ENCODE peak calls at places on chromosomes 7 and 10, in seven cellular contexts. V is uterus, I is H1, N is H54, F is NB4, U is endothelial cell of umbilical vein, G is tibial nerve. C is an unnamed sample.

GRCh38 chr7:23333671-23334246 is 34.6 kb downstream of the MALSU1 start:
- DNase-seq in U (peak), I (no peak), G (peak), V (peak), F (no peak), N (peak), C (peak)

GRCh38 chr7:70479153-70480021 is 652.6 kb upstream of the GALNT17 start:
- DNase-seq in N (no peak), U (no peak), G (no peak), I (no peak), F (no peak), V (no peak), C (no peak)

GRCh38 chr7:91041901-91042457 is 222.3 kb upstream of the FZD1 start:
- DNase-seq in V (no peak), U (no peak), I (no peak), F (no peak), G (no peak), N (no peak), C (no peak)

GRCh38 chr10:98316661-98317060 is 48.7 kb upstream of the LOXL4 start:
- DNase-seq in U (peak), G (no peak), N (no peak), V (no peak), F (peak), I (no peak), C (no peak)

GRCh38 chr7:92723978-92724377 is 112.4 kb downstream of the CDK6 start:
- DNase-seq in N (no peak), I (peak), G (peak), F (peak), V (peak), U (peak), C (no peak)

GRCh38 chr10:90929179-90929578 is 8.3 kb upstream of the ANKRD1 start:
- DNase-seq in V (no peak), I (no peak), N (no peak), G (no peak), U (no peak), F (no peak), C (no peak)

GRCh38 chr7:99788554-99788953 is 4.6 kb upstream of the CYP3A4 start:
- DNase-seq in V (no peak), F (no peak), U (no peak), N (no peak), G (no peak), I (no peak), C (no peak)

GRCh38 chr10:110411047-110411410 is 86.7 kb upstream of the DUSP5 start:
- DNase-seq in U (peak), I (no peak), V (peak), G (no peak), F (no peak), N (no peak), C (no peak)

GRCh38 chr7:112930787-112931186 is 140.6 kb upstream of the TMEM168 start:
- DNase-seq in F (peak), U (no peak), I (no peak), V (no peak), N (no peak), G (no peak), C (no peak)

GRCh38 chr10:128629111-128630096 is 503.2 kb upstream of the MKI67 start:
- DNase-seq in V (no peak), U (no peak), F (no peak), I (no peak), N (peak), G (no peak), C (peak)

GRCh38 chr7:157347217-157347904 is 10.6 kb downstream of the DNAJB6 start:
- DNase-seq in N (peak), U (no peak), F (no peak), V (peak), I (no peak), G (peak), C (no peak)
- TF ChIP-seq POLR2A in N (no peak), U (no peak), F (no peak), V (peak), I (no peak), G (no peak), C (no peak)

GRCh38 chr7:27739914-27740448 is at the start of gene TAX1BP1:
- DNase-seq in I (peak), N (peak), V (peak), F (peak), U (peak), G (peak), C (peak)
- TF ChIP-seq POLR2A in I (peak), N (peak), V (peak), F (peak), U (peak), G (peak), C (peak)

GRCh38 chr10:62817120-62817762 is 1.1 kb upstream of the EGR2 start:
- DNase-seq in F (peak), I (no peak), N (no peak), G (peak), U (peak), V (peak), C (no peak)
- TF ChIP-seq POLR2A in F (no peak), I (no peak), N (no peak), G (no peak), U (no peak), V (no peak), C (no peak)

GRCh38 chr7:5679047-5679740 is 102.3 kb downstream of the RNF216 start:
- DNase-seq in F (peak), G (no peak), U (no peak), N (no peak), V (no peak), I (no peak), C (no peak)
- TF ChIP-seq POLR2A in F (no peak), G (no peak), U (no peak), N (no peak), V (no peak), I (no peak), C (no peak)

DNA sequence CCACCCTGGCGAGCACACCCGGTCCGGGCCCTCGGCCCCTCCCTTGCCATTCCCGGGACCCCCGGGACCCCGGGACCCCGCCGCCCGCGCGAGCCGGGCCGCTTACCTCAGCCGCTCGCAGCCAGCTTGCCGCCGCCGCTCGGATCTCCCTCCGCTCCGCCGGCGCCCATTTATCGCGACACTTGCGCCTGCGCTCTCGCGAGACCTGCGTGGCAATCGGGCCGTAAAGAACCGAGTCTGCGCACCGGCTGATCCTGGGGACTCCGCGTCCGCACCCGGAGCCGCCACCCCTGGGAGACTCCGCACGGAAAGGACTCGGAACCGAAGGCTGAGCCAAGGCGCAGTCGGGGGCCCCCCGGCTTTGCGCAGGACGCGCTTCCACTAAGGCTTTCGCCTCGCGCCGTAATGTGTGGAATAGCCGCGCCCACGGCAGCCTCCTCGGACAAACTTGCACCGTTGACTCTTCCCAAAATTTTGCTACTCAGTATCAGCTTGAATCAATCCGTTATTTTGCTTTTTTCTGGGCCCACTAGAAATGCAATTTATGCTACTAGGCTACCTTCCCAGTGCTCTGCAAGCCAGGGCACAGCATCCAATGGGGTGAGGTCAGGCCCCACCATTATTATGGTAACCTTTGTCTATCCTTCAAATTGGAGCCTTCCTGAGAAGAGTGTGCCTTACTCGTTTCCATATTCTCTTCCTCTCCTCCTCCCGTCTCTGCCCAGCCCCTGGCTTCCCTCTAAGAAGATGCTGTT is at the start of gene MAD1L1:
- DNase-seq in N (peak), F (peak), G (peak), V (peak), U (peak), I (no peak), C (peak)
- TF ChIP-seq POLR2A in N (peak), F (peak), G (peak), V (no peak), U (peak), I (peak), C (peak)